ENCODE peak calls at places on chromosomes 12 and 14, in seven cellular contexts. S is HepG2, G is breast epithelium, Q is spleen, R is suprapubic skin, Z is endothelial cell of umbilical vein, A is prostate gland. T is an unnamed sample.

GRCh38 chr14:54338696-54339317 is 58.0 kb upstream of the CDKN3 start:
- DNase-seq in G (no peak), A (no peak), Q (no peak), R (no peak), S (no peak), Z (peak; percentile 78), T (no peak)

GRCh38 chr14:63616015-63616414 is 25.7 kb downstream of the WDR89 start:
- DNase-seq in R (no peak), Q (no peak), G (no peak), S (no peak), Z (no peak), A (no peak), T (no peak)

GRCh38 chr14:75433631-75434556 is 6.1 kb downstream of the JDP2 start:
- DNase-seq in R (peak; percentile 22), A (no peak), G (no peak), Z (no peak), Q (no peak), S (no peak), T (no peak)

GRCh38 chr12:30643366-30643765 is 52.3 kb downstream of the IPO8 start:
- DNase-seq in G (no peak), A (no peak), Q (no peak), S (no peak), Z (no peak), R (no peak), T (no peak)

GRCh38 chr12:10753066-10753465 is 29.9 kb upstream of the YBX3 start:
- DNase-seq in Q (no peak), A (no peak), G (peak; percentile 23), R (no peak), Z (no peak), S (no peak), T (no peak)

GRCh38 chr12:77493769-77494168 is 336.9 kb upstream of the NAV3 start:
- DNase-seq in Z (no peak), R (no peak), S (no peak), G (no peak), Q (no peak), A (no peak), T (no peak)

GRCh38 chr12:126337556-126337955 is 1272.3 kb downstream of the AACS start:
- DNase-seq in A (no peak), G (no peak), R (no peak), Q (no peak), S (no peak), Z (no peak), T (no peak)

GRCh38 chr12:69880566-69880965 is 55.5 kb downstream of the MYRFL start:
- DNase-seq in A (no peak), S (no peak), Q (no peak), G (no peak), Z (peak; percentile 26), R (no peak), T (no peak)

GRCh38 chr12:103880299-103881142 is 39.5 kb upstream of the NT5DC3 start:
- DNase-seq in Q (no peak), S (no peak), A (no peak), R (no peak), G (no peak), Z (peak; percentile 41), T (no peak)

GRCh38 chr14:57533214-57533613 is 39.6 kb upstream of the CCDC198 start:
- DNase-seq in S (peak; percentile 12), Q (no peak), A (no peak), G (no peak), Z (no peak), R (no peak), T (no peak)

GRCh38 chr12:106139422-106140141 is 828 bp upstream of the NUAK1 start:
- DNase-seq in R (peak; percentile 84), G (no peak), Q (peak; percentile 75), Z (peak; percentile 79), A (peak; percentile 75), S (peak; percentile 52), T (peak; percentile 76)

GRCh38 chr12:53051881-53052412 is 2.1 kb downstream of the TNS2 start:
- DNase-seq in G (peak; percentile 20), A (no peak), R (peak; percentile 65), Q (no peak), S (no peak), Z (no peak), T (no peak)

GRCh38 chr12:1925125-1925963 is 6.9 kb upstream of the CACNA2D4 start:
- DNase-seq in Q (peak; percentile 70), G (no peak), R (no peak), Z (no peak), S (no peak), A (peak; percentile 2), T (no peak)

GRCh38 chr14:41830679-41831078 is 224.0 kb downstream of the LRFN5 start:
- DNase-seq in A (no peak), Z (no peak), R (no peak), S (no peak), Q (no peak), G (no peak), T (no peak)

GRCh38 chr14:33229269-33229924 is 290.7 kb downstream of the NPAS3 start:
- DNase-seq in A (no peak), Z (no peak), S (no peak), Q (no peak), R (no peak), G (no peak), T (no peak)

GRCh38 chr12:5329118-5329517 is 102.8 kb upstream of the NTF3 start:
- DNase-seq in Q (no peak), G (no peak), R (no peak), Z (no peak), S (no peak), A (no peak), T (no peak)

GRCh38 chr12:22333186-22333745 is 1.2 kb downstream of the ST8SIA1 start:
- DNase-seq in A (no peak), S (no peak), R (no peak), Q (peak; percentile 54), G (no peak), Z (no peak), T (no peak)

GRCh38 chr14:103008768-103009342 is 48.5 kb downstream of the CDC42BPB start:
- DNase-seq in R (no peak), Q (peak; percentile 50), G (no peak), S (no peak), Z (peak; percentile 53), A (no peak), T (no peak)

GRCh38 chr14:54908230-54908629 is 5.6 kb upstream of the GCH1 start:
- DNase-seq in Q (no peak), Z (no peak), R (no peak), S (no peak), A (no peak), G (no peak), T (no peak)

GRCh38 chr12:71371132-71371531 is 68.5 kb upstream of the LGR5 start:
- DNase-seq in G (no peak), S (peak; percentile 16), A (no peak), R (no peak), Q (no peak), Z (no peak), T (no peak)

GRCh38 chr12:101619868-101620761 is 25.3 kb downstream of the MYBPC1 start:
- DNase-seq in S (no peak), G (no peak), A (peak; percentile 70), Z (no peak), Q (no peak), R (no peak), T (peak; percentile 47)

GRCh38 chr14:56195219-56195618 is 77.0 kb downstream of the PELI2 start:
- DNase-seq in R (no peak), Z (no peak), Q (no peak), G (no peak), A (no peak), S (no peak), T (no peak)

GRCh38 chr12:49750027-49750977 is 8.9 kb downstream of the TMBIM6 start:
- DNase-seq in R (no peak), S (peak; percentile 31), A (no peak), Z (peak; percentile 43), G (no peak), Q (no peak), T (no peak)

GRCh38 chr12:48165089-48166031 is 8.0 kb upstream of the ASB8 start:
- DNase-seq in Z (peak; percentile 67), G (no peak), R (no peak), A (no peak), S (peak; percentile 44), Q (no peak), T (no peak)

GRCh38 chr12:19744760-19745218 is 305.5 kb downstream of the AEBP2 start:
- DNase-seq in Z (peak; percentile 99), G (no peak), A (no peak), Q (no peak), S (no peak), R (no peak), T (no peak)

GRCh38 chr12:110937104-110937641 is 16.8 kb upstream of the MYL2 start:
- DNase-seq in A (peak; percentile 18), S (peak; percentile 9), R (no peak), Q (peak; percentile 89), Z (peak; percentile 56), G (no peak), T (peak; percentile 50)

GRCh38 chr12:58159941-58160340 is 218.6 kb downstream of the ATP23 start:
- DNase-seq in Z (no peak), Q (no peak), R (no peak), S (no peak), A (no peak), G (no peak), T (no peak)
- TF ChIP-seq POLR2AphosphoS5 in Z (no peak), Q (no peak), R (no peak), S (no peak), A (no peak), G (no peak), T (no peak)

DNA sequence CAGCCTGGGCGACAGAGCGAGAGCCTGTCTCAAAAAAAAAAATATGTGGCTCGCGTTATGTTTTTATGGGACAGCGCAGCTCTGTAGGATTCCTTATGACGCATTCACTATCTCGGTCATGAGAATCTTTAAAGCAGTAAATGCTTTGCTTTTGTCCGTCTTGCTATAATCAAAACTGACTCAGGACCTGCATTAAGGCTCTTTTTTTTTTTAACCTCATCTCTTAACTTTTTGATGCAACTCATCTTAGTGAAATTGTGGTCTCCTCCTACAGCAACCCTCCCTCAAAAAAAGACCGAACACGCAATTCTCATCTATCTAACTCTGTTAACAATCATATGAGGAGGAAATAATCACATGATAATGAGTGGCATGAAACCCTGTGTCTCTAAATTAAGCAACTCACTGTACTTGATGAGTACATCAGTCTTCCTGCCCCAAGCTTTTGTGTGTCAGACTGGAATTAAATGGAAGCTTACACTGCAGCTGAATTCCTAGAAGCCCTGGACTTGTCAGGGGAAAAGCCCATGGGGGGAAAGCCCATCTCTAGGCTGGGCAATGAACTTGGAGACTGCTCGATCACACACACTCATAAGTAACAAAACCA is 4.3 kb downstream of the P2RX4 start:
- DNase-seq in S (no peak), Q (no peak), Z (peak; percentile 29), R (no peak), G (no peak), A (no peak), T (no peak)
- H3K27ac ChIP-seq in S (no peak overlapping the region), Q (peak overlapping the region; percentile 64), Z (peak overlapping the region; percentile 72), R (peak overlapping the region; percentile 12), G (peak overlapping the region; percentile 57), A (no peak overlapping the region), T (peak overlapping the region; percentile 82)

GRCh38 chr12:3684449-3685051 is 68.4 kb downstream of the CRACR2A start:
- DNase-seq in S (no peak), G (no peak), Z (no peak), Q (no peak), A (no peak), R (no peak), T (no peak)
- TF ChIP-seq POLR2AphosphoS5 in S (no peak), G (no peak), Z (no peak), Q (no peak), A (no peak), R (no peak), T (peak; percentile 40)

DNA sequence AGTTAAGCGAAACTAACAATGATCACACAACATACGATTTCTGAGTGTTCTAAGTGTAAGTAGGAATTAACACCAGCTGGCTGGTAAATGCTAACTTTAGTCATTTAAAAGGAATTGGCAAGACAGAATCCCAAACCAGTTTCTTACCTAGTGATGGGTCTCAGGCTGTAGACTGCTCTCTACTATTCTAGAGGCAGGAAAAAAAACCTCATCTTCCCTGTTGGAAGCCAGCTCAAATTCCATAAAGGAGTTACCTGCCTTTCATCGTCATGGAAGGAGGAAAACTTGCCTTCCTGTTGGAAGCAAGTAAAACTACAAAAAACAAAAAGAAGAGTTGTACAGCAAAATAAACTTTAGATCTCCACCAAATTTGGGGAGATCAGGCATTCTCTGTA is 23.7 kb upstream of the SLC7A8 start:
- DNase-seq in S (no peak), R (no peak), G (no peak), Z (no peak), A (no peak), Q (no peak), T (no peak)
- H3K27ac ChIP-seq in S (no peak overlapping the region), R (no peak overlapping the region), G (no peak overlapping the region), Z (no peak overlapping the region), A (no peak overlapping the region), Q (no peak overlapping the region), T (no peak overlapping the region)